ENCODE peak calls at places on chromosomes 4 and X, in four cellular contexts. Y is HL-60, F is GM12878, I is K562. X is an unnamed sample.

GRCh38 chr4:112058433-112058832 is 86.8 kb upstream of the FAM241A start:
- DNase-seq in Y (no peak), F (no peak), I (no peak), X (no peak)

GRCh38 chr4:76380561-76380960 is 40.4 kb downstream of the CCDC158 start:
- DNase-seq in Y (no peak), F (no peak), I (no peak), X (no peak)

GRCh38 chr4:27267435-27268355 is 407.1 kb downstream of the STIM2 start:
- DNase-seq in Y (no peak), F (no peak), I (no peak), X (no peak)

GRCh38 chr4:42608551-42608950 is 48.4 kb downstream of the ATP8A1 start:
- DNase-seq in Y (no peak), F (no peak), I (no peak), X (no peak)

GRCh38 chrX:6184900-6185515 is 43.7 kb downstream of the NLGN4X start:
- DNase-seq in Y (no peak), F (no peak), I (no peak), X (no peak)

GRCh38 chrX:133838761-133839676 is 146.4 kb downstream of the GPC3 start:
- DNase-seq in Y (no peak), F (no peak), I (peak), X (no peak)

GRCh38 chr4:120829113-120829831 is 93.3 kb downstream of the PRDM5 start:
- DNase-seq in Y (no peak), F (no peak), I (no peak), X (no peak)

GRCh38 chr4:88991746-88992145 is 65.2 kb downstream of the FAM13A start:
- DNase-seq in Y (no peak), F (no peak), I (no peak), X (no peak)

GRCh38 chrX:54937416-54937815 is 16.8 kb downstream of the TRO start:
- DNase-seq in Y (no peak), F (no peak), I (no peak), X (no peak)

GRCh38 chrX:107565916-107566602 is 62.3 kb upstream of the PRPS1 start:
- DNase-seq in Y (no peak), F (no peak), I (no peak), X (no peak)

GRCh38 chr4:522911-523443 is 24.0 kb downstream of the PIGG start:
- DNase-seq in Y (no peak), F (no peak), I (no peak), X (no peak)

GRCh38 chr4:83282049-83282535 is 2.5 kb downstream of the COQ2 start:
- DNase-seq in Y (peak), F (no peak), I (peak), X (no peak)

GRCh38 chr4:147732516-147733193 is 767 bp downstream of the ARHGAP10 start:
- DNase-seq in Y (no peak), F (no peak), I (peak), X (no peak)

GRCh38 chr4:13166214-13166613 is 317.9 kb downstream of the RAB28 start:
- DNase-seq in Y (no peak), F (no peak), I (no peak), X (no peak)

GRCh38 chr4:128379860-128380259 is 92.2 kb upstream of the PGRMC2 start:
- DNase-seq in Y (no peak), F (no peak), I (peak), X (peak)

GRCh38 chr4:86302242-86302641 is 57.6 kb downstream of the MAPK10 start:
- DNase-seq in Y (no peak), F (no peak), I (no peak), X (no peak)

GRCh38 chrX:1491851-1492349 is 39.2 kb upstream of the ASMTL start:
- DNase-seq in Y (no peak), F (peak), I (peak), X (peak)

GRCh38 chrX:12360389-12360788 is 222.1 kb downstream of the FRMPD4 start:
- DNase-seq in Y (no peak), F (no peak), I (no peak), X (no peak)

GRCh38 chr4:152360045-152360410 is 175.9 kb downstream of the FBXW7 start:
- DNase-seq in Y (no peak), F (no peak), I (no peak), X (no peak)

GRCh38 chr4:147976341-147976928 is 244.5 kb downstream of the ARHGAP10 start:
- DNase-seq in Y (no peak), F (no peak), I (no peak), X (no peak)

GRCh38 chr4:169024762-169025161 is 14.7 kb upstream of the CBR4 start:
- DNase-seq in Y (no peak), F (no peak), I (no peak), X (peak)

GRCh38 chr4:62531250-62531649 is 1331.1 kb downstream of the ADGRL3 start:
- DNase-seq in Y (no peak), F (no peak), I (no peak), X (no peak)

GRCh38 chrX:9940397-9940796 is 26.8 kb upstream of the CLDN34 start:
- DNase-seq in Y (no peak), F (no peak), I (no peak), X (no peak)

GRCh38 chr4:30916337-30917274 is 196.4 kb downstream of the PCDH7 start:
- DNase-seq in Y (no peak), F (no peak), I (no peak), X (no peak)

GRCh38 chr4:55742655-55743191 is 76.9 kb upstream of the EXOC1L start:
- DNase-seq in Y (no peak), F (no peak), I (no peak), X (no peak)

GRCh38 chrX:130167040-130167439 is 1.4 kb upstream of the AIFM1 start:
- DNase-seq in Y (no peak), F (no peak), I (no peak), X (no peak)

GRCh38 chr4:163534056-163534455 is 39.6 kb downstream of the TMA16 start:
- DNase-seq in Y (no peak), F (no peak), I (no peak), X (no peak)

GRCh38 chr4:14562901-14563300 is 439.4 kb upstream of the CPEB2 start:
- DNase-seq in Y (no peak), F (no peak), I (no peak), X (no peak)

GRCh38 chr4:113835005-113835404 is 73.5 kb upstream of the CAMK2D start:
- DNase-seq in Y (no peak), F (no peak), I (no peak), X (no peak)

GRCh38 chr4:2095236-2096072 is 36.3 kb downstream of the NAT8L start:
- DNase-seq in Y (no peak), F (no peak), I (no peak), X (no peak)

GRCh38 chr4:32189130-32189529 is 1469.0 kb downstream of the PCDH7 start:
- DNase-seq in Y (no peak), F (no peak), I (no peak), X (no peak)

GRCh38 chr4:74055096-74055495 is 16.6 kb upstream of the CXCL3 start:
- DNase-seq in Y (no peak), F (no peak), I (no peak), X (no peak)

DNA sequence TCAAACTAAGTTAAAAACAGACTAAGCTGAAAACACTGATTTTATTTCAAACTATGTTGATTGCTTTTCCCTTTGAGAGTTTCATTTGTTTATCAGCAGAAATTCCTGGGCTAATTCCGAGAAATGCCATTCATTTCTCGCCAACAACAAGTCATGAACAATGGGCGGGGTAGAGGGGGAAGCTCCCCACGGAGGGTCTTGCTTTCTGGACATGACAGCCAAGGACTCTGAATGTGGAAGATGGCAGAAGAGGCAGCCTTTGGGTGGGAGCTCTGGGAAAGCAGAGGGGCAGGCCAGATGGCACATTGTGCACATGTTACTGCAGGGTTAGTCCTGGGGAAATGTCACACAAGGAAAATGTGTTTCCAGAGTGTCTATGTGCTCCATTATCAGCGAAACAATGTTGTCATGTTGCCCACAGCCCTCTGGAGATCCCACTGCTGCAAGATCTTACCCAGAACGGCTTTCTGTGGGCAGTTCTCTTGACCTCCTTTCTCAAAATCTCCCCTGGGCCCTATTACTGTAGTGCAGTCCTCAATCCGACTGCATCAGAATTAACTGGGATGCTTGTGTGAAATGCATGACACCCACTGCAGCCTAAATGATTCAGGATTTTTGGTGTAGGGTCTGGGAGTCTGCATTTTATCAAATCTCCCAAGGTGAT is 45.0 kb downstream of the CHRDL1 start:
- DNase-seq in Y (no peak), F (no peak), I (no peak), X (no peak)
- TF ChIP-seq SPI1 in Y (no peak), F (no peak), I (no peak), X (no peak)

GRCh38 chrX:97266406-97267121 is 382.9 kb downstream of the RPA4 start:
- DNase-seq in Y (no peak), F (no peak), I (no peak), X (no peak)

GRCh38 chrX:97267916-97268680 is 384.4 kb downstream of the RPA4 start:
- DNase-seq in Y (no peak), F (no peak), I (no peak), X (no peak)

GRCh38 chrX:97267376-97267775 is 383.7 kb downstream of the RPA4 start:
- DNase-seq in Y (no peak), F (no peak), I (no peak), X (no peak)
- TF ChIP-seq SPI1 in Y (no peak), F (no peak), I (no peak), X (no peak)

GRCh38 chr4:84583871-84584373 is 995 bp downstream of the CDS1 start:
- DNase-seq in Y (no peak), F (no peak), I (peak), X (no peak)

GRCh38 chr4:84579410-84579791 is 3.5 kb upstream of the CDS1 start:
- DNase-seq in Y (no peak), F (no peak), I (no peak), X (no peak)

GRCh38 chr4:84585276-84585675 is 2.3 kb downstream of the CDS1 start:
- DNase-seq in Y (no peak), F (no peak), I (no peak), X (no peak)

GRCh38 chr4:84582302-84582987 is 482 bp upstream of the CDS1 start:
- DNase-seq in Y (peak), F (no peak), I (peak), X (no peak)

DNA sequence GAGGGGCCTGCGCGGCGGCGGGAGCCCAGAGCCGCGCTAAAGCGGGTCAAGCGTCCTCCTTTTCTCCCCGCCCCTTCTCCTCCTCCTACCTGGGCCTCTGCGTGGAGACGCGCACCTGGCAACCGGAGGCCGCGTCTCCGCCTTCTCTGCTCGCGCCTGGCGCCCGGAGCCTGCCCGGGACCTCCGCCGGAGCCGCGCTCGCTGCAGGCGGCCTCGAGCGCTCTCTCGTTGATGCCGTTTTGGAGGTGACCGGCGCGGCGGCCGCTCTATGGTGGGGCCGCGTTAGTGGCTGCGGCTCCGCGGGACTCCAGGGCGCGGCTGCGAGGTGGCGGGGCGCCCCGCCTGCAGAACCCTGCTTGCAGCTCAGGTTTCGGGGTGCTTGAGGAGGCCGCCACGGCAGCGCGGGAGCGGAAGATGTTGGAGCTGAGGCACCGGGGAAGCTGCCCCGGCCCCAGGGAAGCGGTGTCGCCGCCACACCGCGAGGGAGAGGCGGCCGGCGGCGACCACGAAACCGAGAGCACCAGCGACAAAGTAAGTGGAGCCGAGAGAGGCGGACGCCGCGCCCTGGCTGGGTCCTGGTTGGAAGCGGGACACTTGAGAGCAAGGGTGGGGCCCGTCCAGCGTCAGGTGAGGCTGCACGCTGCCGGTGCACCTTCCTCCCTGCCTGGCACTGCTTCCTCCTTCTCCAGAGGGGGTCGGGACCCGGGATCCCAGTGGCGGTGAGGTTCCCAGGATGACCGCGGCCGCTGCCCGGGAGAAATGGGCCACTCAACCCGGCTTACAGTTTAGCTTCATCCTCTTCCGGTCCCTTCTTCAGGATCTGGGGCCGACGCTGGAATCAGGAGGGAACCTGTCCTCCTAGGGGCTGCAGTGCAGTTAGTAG is at the start of gene CDS1:
- DNase-seq in Y (no peak), F (no peak), I (peak), X (peak)
- TF ChIP-seq SPI1 in Y (no peak), F (no peak), I (no peak), X (no peak)

GRCh38 chr4:53116959-53117358 is 248.9 kb downstream of the SCFD2 start:
- DNase-seq in Y (no peak), F (no peak), I (no peak), X (no peak)
- TF ChIP-seq SPI1 in Y (no peak), F (no peak), I (no peak), X (no peak)

GRCh38 chr4:4417886-4418285 is 31.0 kb downstream of the NSG1 start:
- DNase-seq in Y (no peak), F (no peak), I (no peak), X (no peak)
- TF ChIP-seq SPI1 in Y (no peak), F (no peak), I (no peak), X (no peak)

GRCh38 chr4:156346959-156347385 is 393.3 kb upstream of the CTSO start:
- DNase-seq in Y (no peak), F (no peak), I (no peak), X (no peak)

GRCh38 chr4:156344397-156344796 is 390.7 kb upstream of the CTSO start:
- DNase-seq in Y (no peak), F (no peak), I (no peak), X (no peak)

GRCh38 chr4:156347412-156348075 is 393.9 kb upstream of the CTSO start:
- DNase-seq in Y (no peak), F (no peak), I (no peak), X (no peak)
- TF ChIP-seq SPI1 in Y (no peak), F (no peak), I (no peak), X (no peak)

GRCh38 chrX:153773741-153774575 is 6.9 kb upstream of the SRPK3 start:
- DNase-seq in Y (no peak), F (no peak), I (no peak), X (no peak)

GRCh38 chrX:153773218-153773611 is 7.6 kb upstream of the SRPK3 start:
- DNase-seq in Y (no peak), F (no peak), I (no peak), X (peak)

GRCh38 chrX:153771261-153771681 is 7.2 kb downstream of the PLXNB3 start:
- DNase-seq in Y (no peak), F (no peak), I (no peak), X (peak)

GRCh38 chrX:153771686-153772607 is 7.9 kb downstream of the PLXNB3 start:
- DNase-seq in Y (no peak), F (no peak), I (no peak), X (no peak)

DNA sequence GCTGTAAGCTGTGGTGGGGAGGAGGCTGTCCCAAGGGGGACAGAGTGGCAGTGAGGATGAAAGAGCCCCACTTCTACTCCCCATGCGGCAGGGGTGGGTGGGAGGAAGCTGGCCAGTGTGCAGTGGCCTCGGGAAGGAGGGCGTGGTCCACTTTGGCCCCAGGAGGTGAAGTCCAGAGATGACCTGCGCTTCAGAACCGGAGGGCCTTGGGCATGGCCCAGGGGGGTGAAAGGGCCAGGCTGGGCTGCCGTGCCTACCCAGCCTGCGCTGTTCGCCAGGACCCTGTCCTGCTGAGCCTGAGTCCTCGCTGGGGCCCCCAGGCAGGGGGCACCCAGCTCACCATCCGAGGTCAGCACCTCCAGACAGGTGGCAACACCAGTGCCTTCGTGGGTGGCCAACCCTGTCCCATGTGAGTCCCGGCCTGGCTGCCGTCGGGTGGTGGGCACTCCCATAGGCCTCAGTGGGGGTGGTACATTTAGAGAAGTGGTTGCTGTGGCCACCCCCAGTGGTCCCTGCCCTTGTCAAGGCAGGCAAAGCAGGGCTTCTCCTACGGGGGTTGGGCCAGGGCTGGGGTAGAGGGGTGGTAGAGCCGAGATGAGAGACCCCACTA is 8.1 kb upstream of the SRPK3 start:
- DNase-seq in Y (no peak), F (no peak), I (no peak), X (peak)
- TF ChIP-seq SPI1 in Y (no peak), F (no peak), I (no peak), X (no peak)

GRCh38 chrX:103562801-103563200 is 22.5 kb upstream of the TCEAL4 start:
- DNase-seq in Y (no peak), F (no peak), I (no peak), X (no peak)
- TF ChIP-seq SPI1 in Y (no peak), F (no peak), I (no peak), X (no peak)

GRCh38 chr4:7826176-7826908 is 113.3 kb downstream of the AFAP1 start:
- DNase-seq in Y (no peak), F (no peak), I (no peak), X (no peak)
- TF ChIP-seq SPI1 in Y (no peak), F (no peak), I (no peak), X (no peak)

GRCh38 chr4:140621161-140621560 is 52.4 kb upstream of the UCP1 start:
- DNase-seq in Y (no peak), F (no peak), I (no peak), X (no peak)

GRCh38 chr4:140615451-140615850 is 46.7 kb upstream of the UCP1 start:
- DNase-seq in Y (no peak), F (no peak), I (no peak), X (no peak)

GRCh38 chr4:140622333-140622958 is 53.7 kb upstream of the UCP1 start:
- DNase-seq in Y (no peak), F (no peak), I (no peak), X (no peak)

GRCh38 chr4:140612356-140612755 is 43.6 kb upstream of the UCP1 start:
- DNase-seq in Y (no peak), F (no peak), I (no peak), X (no peak)

GRCh38 chr4:140617494-140618060 is 48.8 kb upstream of the UCP1 start:
- DNase-seq in Y (no peak), F (no peak), I (no peak), X (no peak)
- TF ChIP-seq SPI1 in Y (no peak), F (no peak), I (no peak), X (no peak)